ENCODE peak calls at places on chromosomes 7 and 10, in four cellular contexts. R is hepatocyte; H is CD8-positive, alpha-beta T cell; T is A549. J is an unnamed sample.

GRCh38 chr7:100575746-100576383 is 2.2 kb upstream of the SAP25 start:
- DNase-seq in R (no peak), H (no peak), T (no peak), J (no peak)

GRCh38 chr7:127974611-127975010 is 56.6 kb downstream of the LRRC4 start:
- DNase-seq in R (no peak), H (no peak), T (no peak), J (no peak)

GRCh38 chr10:6401066-6401465 is 179.0 kb downstream of the PRKCQ start:
- DNase-seq in R (no peak), H (no peak), T (no peak), J (no peak)

GRCh38 chr10:12927896-12928295 is 73.6 kb downstream of the CCDC3 start:
- DNase-seq in T (no peak), H (no peak), R (no peak), J (no peak)

GRCh38 chr7:27188666-27189559 is 3.9 kb upstream of the HOXA11 start:
- DNase-seq in T (no peak), H (no peak), R (no peak), J (peak)

GRCh38 chr10:51020175-51020574 is 54.1 kb upstream of the PRKG1 start:
- DNase-seq in R (no peak), T (no peak), H (no peak), J (no peak)

GRCh38 chr7:157496426-157497275 is 159.8 kb downstream of the DNAJB6 start:
- DNase-seq in H (no peak), R (no peak), T (no peak), J (no peak)

GRCh38 chr10:110221721-110222261 is 14.4 kb downstream of the MXI1 start:
- DNase-seq in T (peak), H (peak), R (peak), J (peak)

GRCh38 chr7:38153515-38153914 is 24.5 kb upstream of the STARD3NL start:
- DNase-seq in R (no peak), H (no peak), T (no peak), J (no peak)

GRCh38 chr7:158246272-158246959 is 341.2 kb downstream of the PTPRN2 start:
- DNase-seq in R (no peak), T (no peak), H (no peak), J (no peak)

GRCh38 chr7:10211861-10212260 is 761.8 kb upstream of the PHF14 start:
- DNase-seq in T (no peak), H (no peak), R (no peak), J (no peak)

GRCh38 chr7:35544028-35544742 is 150.8 kb downstream of the HERPUD2 start:
- DNase-seq in T (no peak), R (no peak), H (no peak), J (no peak)